ENCODE peak calls at places on chromosomes 11 and 22, in six cellular contexts. M is left ventricle myocardium inferior, K is prostate gland, X is lower lobe of right lung, B is transverse colon, T is neuronal stem cell. C is an unnamed sample.
A peak's percentile ranks its signal among the peaks of the same experiment; 100 is the strongest.

GRCh38 chr11:42524534-42525227 is 787.1 kb upstream of the API5 start:
- DNase-seq in M (peak; percentile 12), K (peak; percentile 39), X (no peak), B (peak; percentile 28), T (peak; percentile 80), C (no peak)

GRCh38 chr11:79028214-79028613 is 412.6 kb downstream of the TENM4 start:
- DNase-seq in M (no peak), K (no peak), X (no peak), B (no peak), T (no peak), C (no peak)

GRCh38 chr11:19437760-19438159 is 197.0 kb upstream of the E2F8 start:
- DNase-seq in M (no peak), K (no peak), X (no peak), B (no peak), T (no peak), C (no peak)

GRCh38 chr22:45163074-45163416 is 680 bp upstream of the NUP50 start:
- DNase-seq in M (no peak), K (no peak), X (no peak), B (peak; percentile 26), T (no peak), C (no peak)

GRCh38 chr11:16960250-16960649 is 54.0 kb downstream of the PLEKHA7 start:
- DNase-seq in M (no peak), K (no peak), X (no peak), B (no peak), T (no peak), C (no peak)

GRCh38 chr11:72430743-72431570 is 3.4 kb downstream of the CLPB start:
- DNase-seq in M (peak; percentile 22), K (peak; percentile 38), X (peak; percentile 54), B (no peak), T (no peak), C (no peak)

GRCh38 chr22:50252081-50253045 is 1.3 kb upstream of the HDAC10 start:
- DNase-seq in M (peak; percentile 79), K (peak; percentile 66), X (peak; percentile 83), B (peak; percentile 84), T (peak; percentile 62), C (no peak)

GRCh38 chr11:35579557-35580396 is 38.5 kb upstream of the FJX1 start:
- DNase-seq in M (no peak), K (no peak), X (no peak), B (no peak), T (no peak), C (no peak)

GRCh38 chr11:109957601-109958000 is 135.6 kb upstream of the ZC3H12C start:
- DNase-seq in M (no peak), K (no peak), X (no peak), B (no peak), T (no peak), C (no peak)

GRCh38 chr11:67289226-67289650 is at the start of gene ANKRD13D:
- DNase-seq in M (no peak), K (no peak), X (peak; percentile 74), B (no peak), T (no peak), C (no peak)

GRCh38 chr22:46669201-46669600 is 49.0 kb downstream of the GRAMD4 start:
- DNase-seq in M (no peak), K (no peak), X (no peak), B (no peak), T (no peak), C (no peak)

GRCh38 chr22:41280065-41280464 is 5.9 kb downstream of the RANGAP1 start:
- DNase-seq in M (no peak), K (peak; percentile 91), X (no peak), B (no peak), T (no peak), C (peak; percentile 94)

GRCh38 chr11:34354782-34355181 is 3.0 kb downstream of the ABTB2 start:
- DNase-seq in M (no peak), K (no peak), X (no peak), B (no peak), T (no peak), C (no peak)

GRCh38 chr11:78957481-78958245 is 383.0 kb upstream of the NARS2 start:
- DNase-seq in M (no peak), K (no peak), X (no peak), B (no peak), T (no peak), C (no peak)

DNA sequence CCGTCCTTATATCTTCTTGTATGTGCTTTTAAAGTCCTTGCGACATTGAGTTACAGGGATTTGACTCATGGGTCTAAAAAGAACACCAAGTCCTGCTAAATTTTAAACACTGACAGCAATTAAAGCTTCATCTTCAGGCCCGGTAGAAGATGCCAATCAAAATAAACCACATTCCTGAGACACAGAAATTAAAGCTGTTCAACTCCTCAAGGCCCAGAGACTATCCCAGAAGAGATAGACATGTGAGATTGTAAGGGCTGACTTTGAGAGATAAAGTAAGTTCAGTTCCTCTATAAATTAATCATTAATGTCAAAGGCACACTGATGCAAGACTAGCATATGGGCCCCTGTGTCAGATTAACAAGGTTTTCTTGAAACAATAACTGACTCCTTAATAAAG is 49.8 kb downstream of the OSBPL5 start:
- DNase-seq in M (no peak), K (no peak), X (no peak), B (no peak), T (no peak), C (no peak)
- H3K9me3 ChIP-seq in M (peaks cover 14% of the 10 kb centered on the region), K (no peaks in the 10 kb centered on the region), X (no peaks in the 10 kb centered on the region), B (no peaks in the 10 kb centered on the region), T (peaks cover 45% of the 10 kb centered on the region), C (peaks cover 20% of the 10 kb centered on the region)

GRCh38 chr11:94939346-94939745 is 34.0 kb downstream of the CWC15 start:
- DNase-seq in M (no peak), K (no peak), X (no peak), B (no peak), T (no peak), C (no peak)
- H3K9me3 ChIP-seq in M (no peaks in the 10 kb centered on the region), K (no peaks in the 10 kb centered on the region), X (no peaks in the 10 kb centered on the region), B (no peaks in the 10 kb centered on the region), T (no peaks in the 10 kb centered on the region), C (no peaks in the 10 kb centered on the region)

GRCh38 chr11:70703141-70704052 is 305.1 kb downstream of the CTTN start:
- DNase-seq in M (no peak), K (no peak), X (no peak), B (no peak), T (no peak), C (peak; percentile 39)

GRCh38 chr11:70699294-70700221 is 301.2 kb downstream of the CTTN start:
- DNase-seq in M (no peak), K (no peak), X (no peak), B (no peak), T (peak; percentile 33), C (no peak)

GRCh38 chr11:70700871-70701270 is 302.5 kb downstream of the CTTN start:
- DNase-seq in M (no peak), K (no peak), X (no peak), B (no peak), T (no peak), C (no peak)

GRCh38 chr11:70700453-70700852 is 302.1 kb downstream of the CTTN start:
- DNase-seq in M (no peak), K (no peak), X (no peak), B (no peak), T (no peak), C (no peak)

DNA sequence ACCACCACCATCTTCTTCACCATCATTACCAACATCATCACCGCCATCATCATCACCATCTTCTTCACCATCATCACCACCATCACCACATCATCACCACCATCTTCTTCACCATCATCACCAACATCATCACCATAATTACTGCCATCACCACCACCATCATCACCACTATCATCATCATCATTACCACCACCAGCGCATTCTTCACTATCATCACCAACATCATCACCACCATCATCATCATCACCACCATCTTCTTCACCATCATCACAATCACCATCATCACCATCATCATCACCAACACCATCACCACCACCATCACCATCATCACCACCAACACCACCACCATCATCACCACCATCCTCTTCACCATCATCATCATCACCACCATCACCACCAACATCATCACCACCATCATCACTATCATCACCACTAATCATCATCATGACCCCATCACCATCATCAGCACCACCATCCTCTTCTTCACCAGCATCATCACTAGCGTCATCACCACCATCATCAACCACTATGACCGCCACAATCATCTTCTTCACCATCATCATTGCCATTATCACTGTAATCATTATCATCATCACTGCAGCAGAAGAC is 303.8 kb downstream of the CTTN start:
- DNase-seq in M (no peak), K (no peak), X (no peak), B (no peak), T (no peak), C (no peak)
- H3K9me3 ChIP-seq in M (no peaks in the 10 kb centered on the region), K (no peaks in the 10 kb centered on the region), X (no peaks in the 10 kb centered on the region), B (no peaks in the 10 kb centered on the region), T (no peaks in the 10 kb centered on the region), C (no peaks in the 10 kb centered on the region)

GRCh38 chr11:91822805-91823204 is 401.8 kb upstream of the FAT3 start:
- DNase-seq in M (no peak), K (no peak), X (no peak), B (no peak), T (no peak), C (no peak)

GRCh38 chr11:91819743-91820142 is 404.9 kb upstream of the FAT3 start:
- DNase-seq in M (no peak), K (no peak), X (no peak), B (no peak), T (no peak), C (no peak)

GRCh38 chr11:91820709-91821108 is 403.9 kb upstream of the FAT3 start:
- DNase-seq in M (no peak), K (no peak), X (no peak), B (no peak), T (no peak), C (no peak)

GRCh38 chr11:91823252-91823830 is 401.3 kb upstream of the FAT3 start:
- DNase-seq in M (no peak), K (no peak), X (no peak), B (no peak), T (no peak), C (no peak)

DNA sequence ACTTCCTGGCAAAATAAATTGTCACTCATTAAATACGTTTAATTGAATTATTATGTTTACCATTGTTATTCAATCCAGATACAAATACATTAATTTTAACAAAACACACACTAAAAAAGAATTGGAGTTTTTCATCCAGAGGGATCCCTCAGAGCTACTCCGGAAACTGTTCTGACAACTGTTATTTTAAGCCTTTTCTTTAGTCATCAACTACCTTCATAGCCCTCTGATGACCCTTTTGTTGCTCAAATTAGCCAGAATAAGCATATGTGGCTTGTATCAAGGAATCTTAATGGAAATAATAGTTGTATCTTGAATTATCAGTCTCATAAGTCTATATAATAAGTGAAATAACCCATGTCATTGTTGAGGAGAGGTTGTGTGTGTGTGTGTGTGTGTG is 405.4 kb upstream of the FAT3 start:
- DNase-seq in M (no peak), K (no peak), X (no peak), B (no peak), T (no peak), C (no peak)
- H3K9me3 ChIP-seq in M (no peaks in the 10 kb centered on the region), K (no peaks in the 10 kb centered on the region), X (no peaks in the 10 kb centered on the region), B (no peaks in the 10 kb centered on the region), T (no peaks in the 10 kb centered on the region), C (no peaks in the 10 kb centered on the region)